ENCODE peak calls at places on chromosomes 12 and 14, in seven cellular contexts. D is HAP-1, H is astrocyte of the cerebellum, K is neural progenitor cell, S is lung, B is heart left ventricle, J is sigmoid colon. P is an unnamed sample.

GRCh38 chr12:109288571-109288970 is 20.5 kb downstream of the FOXN4 start:
- DNase-seq in D (no peak), H (no peak), K (no peak), S (no peak), B (no peak), J (no peak), P (no peak)

GRCh38 chr12:49507139-49507538 is 31.7 kb upstream of the KCNH3 start:
- DNase-seq in D (no peak), H (peak), K (no peak), S (no peak), B (no peak), J (no peak), P (peak)

GRCh38 chr12:53728206-53728605 is 954 bp upstream of the CALCOCO1 start:
- DNase-seq in D (peak), H (no peak), K (peak), S (no peak), B (no peak), J (no peak), P (no peak)

GRCh38 chr12:110501378-110501721 is 561 bp downstream of the VPS29 start:
- DNase-seq in D (peak), H (peak), K (peak), S (no peak), B (peak), J (no peak), P (peak)

GRCh38 chr12:46266869-46267617 is 1.8 kb downstream of the SLC38A1 start:
- DNase-seq in D (peak), H (no peak), K (peak), S (peak), B (peak), J (peak), P (peak)

GRCh38 chr12:130825771-130826150 is 13.3 kb downstream of the STX2 start:
- DNase-seq in D (no peak), H (no peak), K (no peak), S (no peak), B (no peak), J (no peak), P (no peak)

GRCh38 chr12:55723516-55724225 is 3.5 kb downstream of the RDH5 start:
- DNase-seq in D (no peak), H (no peak), K (no peak), S (no peak), B (peak), J (peak), P (no peak)

GRCh38 chr12:95396849-95397498 is 77.0 kb upstream of the METAP2 start:
- DNase-seq in D (no peak), H (no peak), K (no peak), S (no peak), B (no peak), J (no peak), P (peak)

GRCh38 chr12:54005853-54006699 is 2.7 kb upstream of the HOXC8 start:
- DNase-seq in D (peak), H (peak), K (peak), S (peak), B (peak), J (peak), P (peak)

GRCh38 chr12:109625131-109625559 is 51.6 kb downstream of the MVK start:
- DNase-seq in D (no peak), H (no peak), K (no peak), S (no peak), B (peak), J (no peak), P (peak)

GRCh38 chr12:2248901-2249381 is 196.2 kb downstream of the CACNA1C start:
- DNase-seq in D (no peak), H (no peak), K (no peak), S (no peak), B (peak), J (no peak), P (peak)
- H3K4me3 ChIP-seq in D (no peak), H (no peak), K (no peak), S (no peak), B (no peak), J (no peak), P (no peak)

GRCh38 chr14:92651793-92652382 is 96.5 kb downstream of the LGMN start:
- DNase-seq in D (no peak), H (no peak), K (no peak), S (peak), B (peak), J (peak), P (no peak)
- H3K4me3 ChIP-seq in D (no peak), H (no peak), K (no peak), S (no peak), B (peak), J (peak), P (no peak)

GRCh38 chr14:102320671-102321455 is 1.3 kb downstream of the ZNF839 start:
- DNase-seq in D (no peak), H (no peak), K (no peak), S (no peak), B (no peak), J (peak), P (no peak)

GRCh38 chr14:102321456-102322101 is 2.0 kb downstream of the ZNF839 start:
- DNase-seq in D (no peak), H (no peak), K (no peak), S (no peak), B (no peak), J (no peak), P (no peak)

GRCh38 chr14:102319351-102320032 is at the start of gene ZNF839:
- DNase-seq in D (peak), H (peak), K (peak), S (peak), B (peak), J (peak), P (peak)

GRCh38 chr14:102318781-102319276 is 717 bp upstream of the ZNF839 start:
- DNase-seq in D (no peak), H (no peak), K (no peak), S (no peak), B (no peak), J (peak), P (no peak)

GRCh38 chr14:102320033-102320660 is 601 bp downstream of the ZNF839 start:
- DNase-seq in D (peak), H (no peak), K (peak), S (no peak), B (peak), J (peak), P (peak)
- H3K4me3 ChIP-seq in D (peak), H (peak), K (peak), S (peak), B (peak), J (peak), P (peak)

DNA sequence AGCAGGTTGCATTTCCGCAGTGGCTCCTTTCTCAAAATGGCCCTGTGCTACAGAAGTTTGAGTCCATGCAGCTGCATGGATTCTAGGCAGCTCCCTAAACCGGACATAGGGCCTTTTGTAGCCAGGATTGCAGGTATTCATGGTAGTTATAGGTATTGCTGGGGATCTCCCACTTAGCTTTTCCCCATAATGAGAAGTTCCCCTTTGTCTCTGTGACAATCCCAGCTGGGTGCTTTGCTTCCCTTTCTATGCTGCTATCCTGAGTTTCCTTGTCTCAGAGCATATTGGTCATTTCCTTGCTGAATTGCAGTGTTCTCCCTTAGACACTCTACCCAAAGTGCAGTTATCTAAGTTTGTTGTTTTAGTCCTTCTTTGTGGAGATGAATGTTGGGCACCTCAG is 120.9 kb upstream of the MIS18BP1 start:
- DNase-seq in D (no peak), H (no peak), K (peak), S (no peak), B (no peak), J (no peak), P (no peak)
- H3K4me3 ChIP-seq in D (no peak), H (no peak), K (no peak), S (no peak), B (no peak), J (no peak), P (no peak)

DNA sequence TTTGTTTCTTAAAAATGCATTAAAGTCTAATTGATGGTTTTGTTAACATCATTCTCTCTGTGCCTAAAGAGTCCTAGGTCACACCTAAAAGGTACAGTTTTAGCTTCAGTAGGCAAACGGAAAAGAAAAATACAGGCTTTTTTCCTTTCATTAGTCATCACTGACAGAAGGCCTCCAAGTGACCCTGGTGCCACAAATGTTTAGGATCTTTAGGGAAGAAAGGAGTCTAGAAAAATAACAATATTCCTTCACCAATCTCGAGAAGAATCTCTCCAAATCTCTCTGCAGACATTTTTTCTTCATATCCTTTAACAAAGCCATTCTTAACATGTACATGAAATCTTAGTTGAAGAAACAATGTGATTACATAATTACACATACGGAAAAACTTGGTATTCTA is 2.0 kb downstream of the DENND5B start:
- DNase-seq in D (no peak), H (no peak), K (no peak), S (no peak), B (no peak), J (no peak), P (peak)
- H3K4me3 ChIP-seq in D (no peak), H (peak), K (peak), S (no peak), B (peak), J (peak), P (peak)

DNA sequence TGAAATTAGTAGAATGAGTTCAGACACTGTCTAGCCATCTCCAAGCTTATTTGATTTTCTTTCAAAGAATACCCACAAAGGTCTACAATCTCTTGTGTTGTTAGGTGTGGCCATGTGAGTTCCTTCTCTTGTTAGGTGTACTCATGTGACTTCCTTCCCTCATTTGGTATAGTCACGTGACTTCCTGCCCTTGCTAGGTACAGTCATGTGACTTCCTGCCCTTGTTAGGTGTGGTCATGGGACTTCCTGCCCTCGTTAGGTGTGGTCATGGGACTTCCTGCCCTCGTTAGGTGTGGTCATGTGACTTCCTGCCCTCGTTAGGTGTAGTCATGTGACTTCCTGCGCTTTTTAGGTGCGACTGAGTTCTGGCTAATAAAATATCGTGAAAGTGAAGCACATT is 179.6 kb downstream of the TMX1 start:
- DNase-seq in D (no peak), H (no peak), K (no peak), S (no peak), B (no peak), J (no peak), P (no peak)
- H3K4me3 ChIP-seq in D (no peak), H (no peak), K (no peak), S (no peak), B (no peak), J (no peak), P (no peak)

GRCh38 chr12:20390846-20391245 is 22.5 kb downstream of the PDE3A start:
- DNase-seq in D (no peak), H (no peak), K (no peak), S (no peak), B (no peak), J (no peak), P (peak)
- H3K4me3 ChIP-seq in D (no peak), H (no peak), K (no peak), S (no peak), B (peak), J (no peak), P (no peak)

GRCh38 chr12:13282861-13283260 is 86.3 kb downstream of the EMP1 start:
- DNase-seq in D (no peak), H (no peak), K (no peak), S (no peak), B (no peak), J (no peak), P (no peak)

GRCh38 chr12:13273850-13274249 is 77.3 kb downstream of the EMP1 start:
- DNase-seq in D (no peak), H (no peak), K (no peak), S (no peak), B (no peak), J (no peak), P (peak)

GRCh38 chr12:13277278-13277677 is 80.8 kb downstream of the EMP1 start:
- DNase-seq in D (no peak), H (no peak), K (no peak), S (no peak), B (no peak), J (no peak), P (peak)

GRCh38 chr12:13275366-13275765 is 78.8 kb downstream of the EMP1 start:
- DNase-seq in D (no peak), H (no peak), K (no peak), S (no peak), B (no peak), J (no peak), P (no peak)

DNA sequence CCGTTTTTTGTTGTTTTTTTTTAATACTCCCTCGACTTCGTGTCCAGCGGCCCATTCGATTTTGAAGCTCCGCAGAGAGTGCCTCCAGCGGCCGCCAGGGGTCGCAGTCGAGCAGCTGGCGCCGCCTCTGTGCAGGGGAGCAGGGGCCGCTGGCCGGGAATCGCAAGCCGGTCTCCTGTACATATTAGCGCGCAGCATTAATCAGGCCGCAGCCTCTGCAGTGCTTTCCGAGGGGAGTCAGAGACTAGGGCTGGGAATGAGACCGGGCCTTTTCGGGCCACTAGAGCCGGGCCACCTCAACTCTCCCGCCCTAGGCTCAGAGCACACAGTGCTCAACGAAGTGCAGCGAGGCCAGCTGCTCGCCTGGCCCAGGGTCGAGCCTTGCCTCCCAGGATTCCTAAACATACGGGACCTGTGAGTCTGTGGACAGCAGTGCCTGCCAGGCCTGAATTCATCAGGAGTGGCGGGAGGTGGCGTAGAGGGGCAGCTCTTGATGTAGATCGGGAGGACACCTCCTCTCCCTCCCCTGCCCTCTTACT is 81.8 kb downstream of the EMP1 start:
- DNase-seq in D (peak), H (peak), K (peak), S (peak), B (peak), J (peak), P (peak)
- H3K4me3 ChIP-seq in D (no peak), H (no peak), K (no peak), S (no peak), B (peak), J (no peak), P (no peak)

GRCh38 chr14:37596790-37597189 is 1.4 kb downstream of the TTC6 start:
- DNase-seq in D (no peak), H (no peak), K (peak), S (no peak), B (no peak), J (no peak), P (no peak)
- H3K4me3 ChIP-seq in D (peak), H (no peak), K (no peak), S (no peak), B (no peak), J (no peak), P (no peak)